ENCODE peak calls at places on chromosomes 5 and 9, in four cellular contexts. One of them, this sample, is unnamed.

GRCh38 chr9:93391898-93392297 is 59.6 kb upstream of the FAM120A start:
- DNase-seq in mucosa of descending colon: peak; percentile 71
- DNase-seq in fibroblast of lung: no peak
- DNase-seq in nephron progenitor cell: no peak
- DNase-seq in this sample: no peak

GRCh38 chr9:127778280-127779135 is at the start of gene SH2D3C:
- DNase-seq in nephron progenitor cell: peak; percentile 45
- DNase-seq in mucosa of descending colon: peak; percentile 77
- DNase-seq in fibroblast of lung: no peak
- DNase-seq in this sample: no peak

GRCh38 chr5:75948441-75948840 is 134.7 kb upstream of the SV2C start:
- DNase-seq in nephron progenitor cell: no peak
- DNase-seq in fibroblast of lung: no peak
- DNase-seq in mucosa of descending colon: no peak
- DNase-seq in this sample: no peak

GRCh38 chr9:35556781-35557180 is 48.3 kb upstream of the TESK1 start:
- DNase-seq in fibroblast of lung: no peak
- DNase-seq in mucosa of descending colon: no peak
- DNase-seq in nephron progenitor cell: no peak
- DNase-seq in this sample: no peak

GRCh38 chr9:117138257-117138656 is 276.6 kb downstream of the ASTN2 start:
- DNase-seq in nephron progenitor cell: no peak
- DNase-seq in fibroblast of lung: no peak
- DNase-seq in mucosa of descending colon: no peak
- DNase-seq in this sample: no peak

GRCh38 chr5:92455011-92455410 is 1071.9 kb upstream of the ARRDC3 start:
- DNase-seq in mucosa of descending colon: no peak
- DNase-seq in fibroblast of lung: no peak
- DNase-seq in nephron progenitor cell: no peak
- DNase-seq in this sample: no peak

GRCh38 chr5:143466632-143467031 is 63.1 kb upstream of the NR3C1 start:
- DNase-seq in nephron progenitor cell: no peak
- DNase-seq in mucosa of descending colon: no peak
- DNase-seq in fibroblast of lung: no peak
- DNase-seq in this sample: no peak

GRCh38 chr5:98791110-98791509 is 17.6 kb downstream of the RGMB start:
- DNase-seq in mucosa of descending colon: no peak
- DNase-seq in fibroblast of lung: no peak
- DNase-seq in nephron progenitor cell: no peak
- DNase-seq in this sample: no peak

GRCh38 chr9:103203172-103203571 is 208.0 kb downstream of the CYLC2 start:
- DNase-seq in mucosa of descending colon: no peak
- DNase-seq in nephron progenitor cell: no peak
- DNase-seq in fibroblast of lung: no peak
- DNase-seq in this sample: no peak

GRCh38 chr5:144575736-144576135 is 405.1 kb downstream of the KCTD16 start:
- DNase-seq in mucosa of descending colon: no peak
- DNase-seq in fibroblast of lung: no peak
- DNase-seq in nephron progenitor cell: no peak
- DNase-seq in this sample: no peak

GRCh38 chr9:114592356-114592755 is 4.8 kb downstream of the ATP6V1G1 start:
- DNase-seq in fibroblast of lung: peak; percentile 32
- DNase-seq in nephron progenitor cell: no peak
- DNase-seq in mucosa of descending colon: no peak
- DNase-seq in this sample: no peak

GRCh38 chr9:14616188-14616982 is 76.8 kb downstream of the ZDHHC21 start:
- DNase-seq in mucosa of descending colon: no peak
- DNase-seq in fibroblast of lung: peak; percentile 59
- DNase-seq in nephron progenitor cell: no peak
- DNase-seq in this sample: peak; percentile 39

GRCh38 chr5:59956130-59956773 is 62.7 kb upstream of the PDE4D start:
- DNase-seq in mucosa of descending colon: no peak
- DNase-seq in fibroblast of lung: no peak
- DNase-seq in nephron progenitor cell: no peak
- DNase-seq in this sample: no peak

GRCh38 chr5:56426658-56427057 is 193.5 kb upstream of the ANKRD55 start:
- DNase-seq in mucosa of descending colon: no peak
- DNase-seq in fibroblast of lung: no peak
- DNase-seq in nephron progenitor cell: no peak
- DNase-seq in this sample: no peak

GRCh38 chr5:83430130-83431010 is 41.2 kb upstream of the VCAN start:
- DNase-seq in mucosa of descending colon: no peak
- DNase-seq in fibroblast of lung: peak; percentile 58
- DNase-seq in nephron progenitor cell: peak; percentile 66
- DNase-seq in this sample: no peak

GRCh38 chr9:113622600-113623400 is 159.3 kb downstream of the RGS3 start:
- DNase-seq in nephron progenitor cell: no peak
- DNase-seq in mucosa of descending colon: no peak
- DNase-seq in fibroblast of lung: peak; percentile 96
- DNase-seq in this sample: no peak

GRCh38 chr5:83244516-83244915 is 167.2 kb downstream of the XRCC4 start:
- DNase-seq in fibroblast of lung: no peak
- DNase-seq in mucosa of descending colon: no peak
- DNase-seq in nephron progenitor cell: no peak
- DNase-seq in this sample: no peak

GRCh38 chr9:111805841-111806241 is 11.1 kb upstream of the SHOC1 start:
- DNase-seq in mucosa of descending colon: no peak
- DNase-seq in nephron progenitor cell: no peak
- DNase-seq in fibroblast of lung: peak; percentile 79
- DNase-seq in this sample: no peak

GRCh38 chr5:107809201-107810034 is 138.7 kb upstream of the EFNA5 start:
- DNase-seq in nephron progenitor cell: no peak
- DNase-seq in mucosa of descending colon: no peak
- DNase-seq in fibroblast of lung: peak; percentile 72
- DNase-seq in this sample: no peak

GRCh38 chr5:138032028-138032571 is 779 bp downstream of the FAM13B start:
- DNase-seq in nephron progenitor cell: no peak
- DNase-seq in fibroblast of lung: peak; percentile 44
- DNase-seq in mucosa of descending colon: peak; percentile 86
- DNase-seq in this sample: no peak

GRCh38 chr5:8053270-8053669 is 184.3 kb downstream of the MTRR start:
- DNase-seq in fibroblast of lung: no peak
- DNase-seq in mucosa of descending colon: no peak
- DNase-seq in nephron progenitor cell: no peak
- DNase-seq in this sample: no peak

GRCh38 chr5:101929628-101930027 is 366.5 kb downstream of the SLCO4C1 start:
- DNase-seq in fibroblast of lung: no peak
- DNase-seq in mucosa of descending colon: no peak
- DNase-seq in nephron progenitor cell: no peak
- DNase-seq in this sample: no peak

GRCh38 chr9:94014066-94014654 is 59.0 kb upstream of the BARX1 start:
- DNase-seq in fibroblast of lung: peak; percentile 34
- DNase-seq in nephron progenitor cell: peak; percentile 12
- DNase-seq in mucosa of descending colon: no peak
- DNase-seq in this sample: no peak

GRCh38 chr9:138104251-138105122 is 226.9 kb downstream of the CACNA1B start:
- DNase-seq in fibroblast of lung: no peak
- DNase-seq in nephron progenitor cell: no peak
- DNase-seq in mucosa of descending colon: no peak
- DNase-seq in this sample: no peak

GRCh38 chr5:140221697-140222223 is 46.8 kb downstream of the CYSTM1 start:
- DNase-seq in nephron progenitor cell: no peak
- DNase-seq in mucosa of descending colon: no peak
- DNase-seq in fibroblast of lung: peak; percentile 87
- DNase-seq in this sample: peak; percentile 24

GRCh38 chr5:89930591-89931383 is 478.8 kb downstream of the CETN3 start:
- DNase-seq in nephron progenitor cell: no peak
- DNase-seq in mucosa of descending colon: no peak
- DNase-seq in fibroblast of lung: peak; percentile 80
- DNase-seq in this sample: peak; percentile 23

GRCh38 chr5:91318727-91319126 is 64.4 kb downstream of the ARRDC3 start:
- DNase-seq in mucosa of descending colon: no peak
- DNase-seq in fibroblast of lung: no peak
- DNase-seq in nephron progenitor cell: no peak
- DNase-seq in this sample: no peak

GRCh38 chr5:145854651-145855258 is 18.1 kb downstream of the GRXCR2 start:
- DNase-seq in mucosa of descending colon: peak; percentile 74
- DNase-seq in fibroblast of lung: peak; percentile 88
- DNase-seq in nephron progenitor cell: no peak
- DNase-seq in this sample: no peak

GRCh38 chr9:109856785-109857184 is 76.8 kb downstream of the PALM2AKAP2 start:
- DNase-seq in mucosa of descending colon: no peak
- DNase-seq in fibroblast of lung: peak; percentile 41
- DNase-seq in nephron progenitor cell: peak; percentile 4
- DNase-seq in this sample: no peak

GRCh38 chr9:89366711-89367110 is 48.4 kb downstream of the SECISBP2 start:
- DNase-seq in mucosa of descending colon: no peak
- DNase-seq in nephron progenitor cell: no peak
- DNase-seq in fibroblast of lung: no peak
- DNase-seq in this sample: no peak

GRCh38 chr9:89367726-89368437 is 49.6 kb downstream of the SECISBP2 start:
- DNase-seq in fibroblast of lung: no peak
- DNase-seq in mucosa of descending colon: no peak
- DNase-seq in nephron progenitor cell: no peak
- DNase-seq in this sample: no peak

GRCh38 chr9:89368978-89369377 is 50.7 kb downstream of the SECISBP2 start:
- DNase-seq in fibroblast of lung: no peak
- DNase-seq in nephron progenitor cell: no peak
- DNase-seq in mucosa of descending colon: no peak
- DNase-seq in this sample: no peak

GRCh38 chr9:89367281-89367680 is 49.0 kb downstream of the SECISBP2 start:
- DNase-seq in fibroblast of lung: no peak
- DNase-seq in mucosa of descending colon: no peak
- DNase-seq in nephron progenitor cell: no peak
- DNase-seq in this sample: no peak

GRCh38 chr9:89368550-89368949 is 50.2 kb downstream of the SECISBP2 start:
- DNase-seq in fibroblast of lung: no peak
- DNase-seq in nephron progenitor cell: no peak
- DNase-seq in mucosa of descending colon: no peak
- DNase-seq in this sample: no peak
- TF ChIP-seq CTCF in fibroblast of lung: no peak
- TF ChIP-seq CTCF in nephron progenitor cell: no peak
- TF ChIP-seq CTCF in mucosa of descending colon: no peak
- TF ChIP-seq CTCF in this sample: no peak

DNA sequence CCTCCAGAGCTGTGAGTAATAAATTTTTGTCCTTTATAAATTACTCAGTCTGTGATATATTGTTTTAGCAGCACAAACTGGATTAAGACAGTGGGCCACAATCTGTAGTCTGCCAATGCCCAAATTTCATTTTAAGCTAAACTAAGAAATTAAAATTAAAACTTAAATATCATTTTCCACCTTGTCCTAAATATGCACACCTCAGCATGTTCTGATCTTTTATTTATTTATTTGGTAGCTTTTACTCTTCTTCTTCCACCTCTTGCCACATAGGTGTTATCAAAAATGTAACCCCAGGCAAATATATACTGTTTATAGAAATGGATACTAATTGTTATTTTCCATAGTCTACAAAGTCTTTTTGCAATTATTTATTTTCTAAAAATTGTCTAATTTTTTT is 1102.2 kb upstream of the COX7C start:
- DNase-seq in fibroblast of lung: no peak
- DNase-seq in mucosa of descending colon: no peak
- DNase-seq in nephron progenitor cell: no peak
- DNase-seq in this sample: no peak
- TF ChIP-seq CTCF in fibroblast of lung: no peak
- TF ChIP-seq CTCF in mucosa of descending colon: no peak
- TF ChIP-seq CTCF in nephron progenitor cell: no peak
- TF ChIP-seq CTCF in this sample: no peak

DNA sequence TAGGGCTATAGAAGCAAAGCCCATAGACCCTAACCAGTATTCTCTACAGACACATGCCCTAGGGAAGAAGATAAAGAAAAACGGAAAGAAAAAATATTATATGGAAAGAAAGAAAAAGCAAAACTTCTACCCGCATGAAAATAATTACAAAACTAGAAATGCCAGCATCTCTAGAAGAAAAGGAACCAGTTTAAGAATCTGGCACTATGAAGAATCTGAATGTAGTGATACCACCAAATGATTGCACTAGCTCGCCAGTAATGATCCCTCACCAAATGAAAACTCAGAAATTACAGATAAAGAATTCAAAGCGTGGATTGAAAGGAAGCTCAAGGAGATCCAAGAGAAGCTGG is 341.9 kb upstream of the GRIA1 start:
- DNase-seq in nephron progenitor cell: no peak
- DNase-seq in mucosa of descending colon: no peak
- DNase-seq in fibroblast of lung: no peak
- DNase-seq in this sample: no peak
- TF ChIP-seq CTCF in nephron progenitor cell: no peak
- TF ChIP-seq CTCF in mucosa of descending colon: no peak
- TF ChIP-seq CTCF in fibroblast of lung: no peak
- TF ChIP-seq CTCF in this sample: no peak

GRCh38 chr5:157867736-157868135 is 8.8 kb upstream of the CLINT1 start:
- DNase-seq in nephron progenitor cell: no peak
- DNase-seq in fibroblast of lung: no peak
- DNase-seq in mucosa of descending colon: no peak
- DNase-seq in this sample: no peak
- TF ChIP-seq CTCF in nephron progenitor cell: no peak
- TF ChIP-seq CTCF in fibroblast of lung: no peak
- TF ChIP-seq CTCF in mucosa of descending colon: no peak
- TF ChIP-seq CTCF in this sample: no peak

DNA sequence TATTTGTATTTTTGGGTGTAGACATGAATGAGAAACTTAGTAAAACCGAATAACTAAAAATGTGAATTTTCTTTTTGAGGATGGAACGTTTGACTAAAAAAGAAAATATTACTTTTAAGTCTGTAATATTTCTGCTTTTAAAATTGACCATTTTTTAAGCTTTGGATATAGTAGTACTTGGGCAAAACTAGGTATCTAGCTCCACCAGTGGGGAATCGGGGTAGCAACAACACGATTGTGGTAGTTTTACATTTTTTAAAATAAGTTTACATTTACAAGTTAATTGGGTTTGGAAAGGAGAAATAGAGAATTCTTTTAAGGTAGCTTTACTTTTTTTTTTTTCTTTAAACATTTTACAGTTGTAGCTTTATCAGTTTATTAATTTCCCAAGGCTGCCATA is 154.4 kb downstream of the MAN2A1 start:
- DNase-seq in mucosa of descending colon: no peak
- DNase-seq in fibroblast of lung: no peak
- DNase-seq in nephron progenitor cell: no peak
- DNase-seq in this sample: no peak
- TF ChIP-seq CTCF in mucosa of descending colon: no peak
- TF ChIP-seq CTCF in fibroblast of lung: peak; percentile 46
- TF ChIP-seq CTCF in nephron progenitor cell: no peak
- TF ChIP-seq CTCF in this sample: peak; percentile 16

GRCh38 chr9:4118666-4119065 is 181.2 kb downstream of the GLIS3 start:
- DNase-seq in nephron progenitor cell: no peak
- DNase-seq in mucosa of descending colon: no peak
- DNase-seq in fibroblast of lung: no peak
- DNase-seq in this sample: no peak

GRCh38 chr9:4116708-4117460 is 183.0 kb downstream of the GLIS3 start:
- DNase-seq in mucosa of descending colon: no peak
- DNase-seq in fibroblast of lung: no peak
- DNase-seq in nephron progenitor cell: no peak
- DNase-seq in this sample: no peak

GRCh38 chr9:4119778-4120554 is 179.9 kb downstream of the GLIS3 start:
- DNase-seq in mucosa of descending colon: no peak
- DNase-seq in fibroblast of lung: no peak
- DNase-seq in nephron progenitor cell: no peak
- DNase-seq in this sample: no peak

GRCh38 chr9:4116091-4116581 is 183.7 kb downstream of the GLIS3 start:
- DNase-seq in mucosa of descending colon: no peak
- DNase-seq in nephron progenitor cell: no peak
- DNase-seq in fibroblast of lung: peak; percentile 53
- DNase-seq in this sample: no peak

GRCh38 chr9:4117835-4118610 is 181.8 kb downstream of the GLIS3 start:
- DNase-seq in mucosa of descending colon: no peak
- DNase-seq in nephron progenitor cell: no peak
- DNase-seq in fibroblast of lung: no peak
- DNase-seq in this sample: no peak
- TF ChIP-seq CTCF in mucosa of descending colon: no peak
- TF ChIP-seq CTCF in nephron progenitor cell: no peak
- TF ChIP-seq CTCF in fibroblast of lung: peak; percentile 41
- TF ChIP-seq CTCF in this sample: peak; percentile 13